ENCODE peak calls at places on chromosomes 4 and X, in seven cellular contexts. U is GM23338, B is mammary epithelial cell, J is H1, M is neural progenitor cell, D is hepatocyte, Q is IMR-90. R is an unnamed sample. For H4K20me1, the result is how much of the 10 kb centered on the place peaks cover.

GRCh38 chr4:152680988-152681731 is 1.4 kb upstream of the TMEM154 start:
- DNase-seq in M (no peak), B (peak), U (no peak), D (no peak), Q (peak), J (no peak), R (peak)

GRCh38 chr4:183532823-183533222 is 28.0 kb downstream of the ING2 start:
- DNase-seq in J (no peak), M (no peak), B (peak), D (peak), Q (peak), U (no peak), R (peak)

GRCh38 chrX:37652589-37653271 is 32.9 kb upstream of the XK start:
- DNase-seq in Q (no peak), B (no peak), D (no peak), J (no peak), U (no peak), M (no peak), R (no peak)

GRCh38 chr4:79049840-79050520 is 110.7 kb upstream of the PAQR3 start:
- DNase-seq in B (no peak), J (no peak), M (no peak), U (peak), Q (no peak), D (no peak), R (no peak)

GRCh38 chrX:11470231-11470630 is 177.0 kb downstream of the AMELX start:
- DNase-seq in D (no peak), J (no peak), U (no peak), B (peak), M (no peak), Q (peak), R (peak)

GRCh38 chrX:56792270-56793111 is 63.4 kb downstream of the NBDY start:
- DNase-seq in B (no peak), M (no peak), D (no peak), U (no peak), Q (no peak), J (no peak), R (no peak)

GRCh38 chrX:112513154-112513553 is 166.6 kb downstream of the LHFPL1 start:
- DNase-seq in Q (peak), J (no peak), U (peak), B (no peak), D (peak), M (no peak), R (peak)

GRCh38 chr4:122882830-122883229 is 39.6 kb downstream of the NUDT6 start:
- DNase-seq in D (no peak), U (no peak), M (no peak), B (no peak), Q (no peak), J (no peak), R (no peak)

GRCh38 chr4:13907255-13907751 is 279.8 kb upstream of the BOD1L1 start:
- DNase-seq in M (no peak), B (peak), Q (peak), J (no peak), D (peak), U (peak), R (peak)

GRCh38 chr4:152616804-152617203 is 63.0 kb downstream of the TMEM154 start:
- DNase-seq in U (no peak), D (no peak), B (no peak), M (no peak), Q (no peak), J (no peak), R (no peak)

GRCh38 chr4:133161570-133161969 is 12.5 kb downstream of the PCDH10 start:
- DNase-seq in Q (no peak), J (no peak), D (no peak), U (no peak), B (no peak), M (no peak), R (no peak)

GRCh38 chrX:40132751-40133150 is 35.0 kb upstream of the BCOR start:
- DNase-seq in M (no peak), J (no peak), Q (peak), U (no peak), D (peak), B (peak), R (peak)

GRCh38 chr4:14719053-14719452 is 283.2 kb upstream of the CPEB2 start:
- DNase-seq in M (no peak), D (peak), J (no peak), Q (peak), U (no peak), B (peak), R (peak)

GRCh38 chr4:797066-797465 is 28.9 kb downstream of the CPLX1 start:
- DNase-seq in D (no peak), J (no peak), M (no peak), U (no peak), Q (no peak), B (no peak), R (no peak)

GRCh38 chrX:142036111-142036510 is 132.4 kb downstream of the MAGEC1 start:
- DNase-seq in B (no peak), D (no peak), U (no peak), Q (peak), J (no peak), M (no peak), R (peak)

GRCh38 chrX:29841750-29842149 is 373.6 kb upstream of the MAGEB2 start:
- DNase-seq in M (no peak), Q (peak), B (no peak), D (no peak), U (no peak), J (no peak), R (peak)

GRCh38 chrX:37796805-37797204 is 16.9 kb downstream of the CYBB start:
- DNase-seq in Q (no peak), M (no peak), J (no peak), U (no peak), B (no peak), D (no peak), R (no peak)

GRCh38 chr4:142615324-142615665 is 230.8 kb downstream of the INPP4B start:
- DNase-seq in B (peak), Q (peak), D (peak), J (no peak), M (no peak), U (no peak), R (peak)

GRCh38 chr4:78693777-78694456 is 82.2 kb upstream of the BMP2K start:
- DNase-seq in B (no peak), D (no peak), J (no peak), U (no peak), Q (no peak), M (no peak), R (no peak)

GRCh38 chr4:40180356-40180755 is 16.5 kb upstream of the RHOH start:
- DNase-seq in Q (peak), D (no peak), U (no peak), B (peak), J (no peak), M (no peak), R (peak)

GRCh38 chrX:30930143-30930542 is 41.1 kb upstream of the TAB3 start:
- DNase-seq in Q (no peak), M (no peak), J (no peak), B (no peak), U (no peak), D (no peak), R (no peak)

GRCh38 chrX:24646745-24647182 is 383 bp downstream of the PCYT1B start:
- DNase-seq in B (no peak), U (peak), M (peak), J (peak), D (peak), Q (no peak), R (no peak)

GRCh38 chr4:188305690-188306089 is 166.4 kb downstream of the TRIML1 start:
- DNase-seq in U (peak), B (no peak), J (no peak), D (no peak), M (no peak), Q (no peak), R (no peak)

GRCh38 chr4:55358668-55359067 is 12.6 kb downstream of the SRD5A3 start:
- DNase-seq in Q (peak), J (no peak), M (no peak), D (no peak), B (peak), U (no peak), R (peak)

GRCh38 chr4:3713817-3714641 is 52.2 kb upstream of the ADRA2C start:
- DNase-seq in D (no peak), U (no peak), M (no peak), Q (no peak), J (no peak), B (no peak), R (no peak)

GRCh38 chrX:20412871-20413486 is 146.3 kb upstream of the RPS6KA3 start:
- DNase-seq in Q (no peak), U (no peak), B (no peak), J (no peak), M (no peak), D (no peak), R (no peak)

GRCh38 chrX:129783176-129783776 is 3.5 kb downstream of the SASH3 start:
- DNase-seq in Q (no peak), U (no peak), B (no peak), M (no peak), J (no peak), D (no peak), R (no peak)

GRCh38 chr4:25860586-25861421 is 2.0 kb downstream of the SEL1L3 start:
- DNase-seq in M (no peak), J (no peak), Q (peak), B (no peak), D (peak), U (no peak), R (no peak)

GRCh38 chr4:25857403-25857802 is 5.4 kb downstream of the SEL1L3 start:
- DNase-seq in D (no peak), U (peak), B (no peak), M (no peak), Q (no peak), J (no peak), R (no peak)

GRCh38 chr4:25857851-25858400 is 4.9 kb downstream of the SEL1L3 start:
- DNase-seq in M (no peak), B (no peak), J (no peak), D (no peak), Q (no peak), U (no peak), R (no peak)

GRCh38 chr4:25859429-25860148 is 3.2 kb downstream of the SEL1L3 start:
- DNase-seq in U (no peak), M (no peak), J (no peak), Q (no peak), D (no peak), B (no peak), R (peak)

DNA sequence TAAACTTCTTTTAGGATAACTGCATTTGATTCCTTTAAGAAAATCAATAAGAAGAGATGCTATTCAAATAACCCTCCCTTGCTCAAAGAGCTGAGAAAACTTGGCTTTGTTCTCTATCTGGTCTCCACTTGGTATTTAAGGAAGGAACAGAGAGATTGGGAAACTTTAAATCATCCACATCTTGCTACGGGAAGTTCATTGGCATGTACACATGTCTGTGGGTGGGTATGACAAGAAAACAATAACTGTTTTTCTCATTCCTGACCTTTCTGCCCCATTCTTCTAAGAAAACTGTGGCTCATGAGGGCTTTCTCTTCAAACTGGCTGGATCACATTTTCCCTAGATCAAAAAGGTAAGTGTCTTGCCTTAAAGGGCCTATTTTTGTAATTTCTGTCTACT is 6.0 kb downstream of the SEL1L3 start:
- DNase-seq in J (no peak), U (no peak), M (no peak), Q (no peak), D (no peak), B (no peak), R (no peak)
- H4K20me1 ChIP-seq in J (under half), U (under half), M (under half), Q (under half), D (under half), B (under half), R (under half)

DNA sequence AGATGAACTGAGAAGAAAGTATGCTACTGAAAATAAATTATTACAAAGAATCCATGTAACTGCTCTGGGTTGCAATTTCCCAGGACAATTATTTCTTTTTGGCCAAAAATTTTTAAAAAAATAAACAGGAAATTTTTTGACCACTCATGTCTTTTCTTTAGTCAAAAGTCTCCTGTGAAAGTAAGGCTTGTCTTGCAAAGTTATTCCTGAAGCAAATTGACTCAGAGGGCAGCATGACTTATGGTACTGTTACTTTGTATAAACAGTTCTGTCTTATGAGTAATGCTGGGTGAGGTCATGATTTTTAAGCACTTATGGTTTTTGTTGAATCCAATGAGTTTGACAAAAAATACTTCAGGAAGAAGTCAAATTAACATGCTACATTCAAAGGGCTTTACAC is 292.8 kb upstream of the ARSJ start:
- DNase-seq in J (no peak), Q (peak), B (peak), U (no peak), D (peak), M (no peak), R (peak)
- H2AFZ ChIP-seq in J (no peak), Q (no peak), B (no peak), U (no peak), D (no peak), M (no peak), R (no peak)

DNA sequence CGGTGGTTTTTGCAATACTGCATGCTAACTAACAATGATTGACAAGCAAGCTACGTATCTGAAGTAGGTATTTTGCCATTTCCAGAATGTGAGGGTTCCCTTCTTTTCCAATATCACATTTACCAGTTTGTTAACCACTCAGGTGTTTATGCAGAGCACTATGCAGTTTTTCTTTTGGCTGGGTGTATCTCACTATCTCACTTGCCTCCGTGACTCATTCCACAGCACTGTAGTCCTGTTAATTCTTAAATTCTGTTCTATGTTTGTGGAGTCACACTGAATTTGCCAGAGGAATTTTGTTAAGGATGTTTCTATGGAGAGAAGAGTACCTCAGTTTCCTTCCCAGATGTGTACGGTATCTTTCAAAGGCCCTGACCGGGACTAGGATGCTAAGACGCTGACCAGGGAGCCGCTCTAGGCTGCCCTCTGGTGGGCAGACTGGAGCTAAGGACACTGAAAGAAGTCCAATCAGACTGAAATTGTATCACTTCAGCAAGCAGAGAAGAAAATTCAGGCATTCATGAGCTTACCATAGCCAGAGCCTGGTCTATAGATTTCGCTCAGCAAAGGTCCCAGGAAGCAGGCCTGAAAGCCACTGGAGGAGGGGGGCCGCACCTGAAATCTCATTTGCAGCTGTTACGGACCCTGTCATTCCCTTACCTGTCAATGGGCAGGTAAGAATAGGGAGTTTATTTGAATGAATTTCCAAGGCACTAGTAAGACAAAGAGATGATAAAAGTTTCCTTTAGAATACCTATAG is 388.4 kb upstream of the SPOCK3 start:
- DNase-seq in D (peak), U (peak), M (peak), J (no peak), Q (peak), B (peak), R (peak)
- TF ChIP-seq CTCF in D (peak), U (peak), M (peak), J (peak), Q (peak), B (peak), R (peak)

DNA sequence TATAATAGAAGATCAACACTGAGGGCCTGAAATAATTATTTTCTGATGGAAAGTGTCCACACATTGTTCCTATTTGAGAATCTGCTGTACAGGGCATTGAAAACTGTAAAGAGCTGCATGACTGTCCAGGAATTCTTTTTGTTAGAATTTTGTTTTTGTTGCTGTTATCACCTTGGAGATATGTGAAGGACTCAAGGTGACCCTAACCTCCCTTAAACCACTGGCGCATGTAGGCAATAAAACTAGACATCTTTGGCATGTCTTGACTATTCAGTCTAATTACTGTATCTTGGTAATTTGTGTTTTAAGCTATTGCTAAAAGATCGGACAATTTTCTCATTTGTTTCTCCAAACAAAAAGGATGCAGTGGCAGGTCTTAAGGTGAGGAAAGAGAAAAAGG is 55.5 kb upstream of the SMIM10 start:
- DNase-seq in J (no peak), B (no peak), D (no peak), U (no peak), Q (no peak), M (no peak), R (peak)
- H4K20me1 ChIP-seq in J (under half), B (under half), D (under half), U (under half), Q (under half), M (under half), R (under half)

R was measured in astrocyte.